ENCODE peak calls at places on chromosomes 5 and 9, in seven cellular contexts. One of them, this sample, is unnamed.

GRCh38 chr9:85534340-85534739 is 207.4 kb downstream of the AGTPBP1 start:
- DNase-seq in activated T-cell treated with anti-CD3 and anti-CD28 coated beads, Interleukin-2, amount 50 U/mL, for 48 hours: no peak
- DNase-seq in DMS153: no peak
- DNase-seq in GM04503: no peak
- DNase-seq in activated gamma-delta T cell treated with Interleukin-2 at 50 U/mL for 16 hours: no peak
- DNase-seq in SW480: no peak
- DNase-seq in CD8-positive, alpha-beta memory T cell: no peak
- DNase-seq in this sample: no peak

GRCh38 chr9:91945277-91946074 is 4.6 kb downstream of the ROR2 start:
- DNase-seq in GM04503: no peak
- DNase-seq in CD8-positive, alpha-beta memory T cell: no peak
- DNase-seq in activated gamma-delta T cell treated with Interleukin-2 at 50 U/mL for 16 hours: no peak
- DNase-seq in DMS153: peak
- DNase-seq in SW480: peak
- DNase-seq in activated T-cell treated with anti-CD3 and anti-CD28 coated beads, Interleukin-2, amount 50 U/mL, for 48 hours: no peak
- DNase-seq in this sample: peak

GRCh38 chr5:33068786-33069185 is 357.7 kb downstream of the NPR3 start:
- DNase-seq in GM04503: no peak
- DNase-seq in DMS153: no peak
- DNase-seq in SW480: no peak
- DNase-seq in activated gamma-delta T cell treated with Interleukin-2 at 50 U/mL for 16 hours: no peak
- DNase-seq in activated T-cell treated with anti-CD3 and anti-CD28 coated beads, Interleukin-2, amount 50 U/mL, for 48 hours: no peak
- DNase-seq in CD8-positive, alpha-beta memory T cell: no peak
- DNase-seq in this sample: no peak

GRCh38 chr5:74798977-74799911 is 32.2 kb downstream of the NSA2 start:
- DNase-seq in activated T-cell treated with anti-CD3 and anti-CD28 coated beads, Interleukin-2, amount 50 U/mL, for 48 hours: no peak
- DNase-seq in GM04503: no peak
- DNase-seq in SW480: no peak
- DNase-seq in CD8-positive, alpha-beta memory T cell: no peak
- DNase-seq in DMS153: no peak
- DNase-seq in activated gamma-delta T cell treated with Interleukin-2 at 50 U/mL for 16 hours: no peak
- DNase-seq in this sample: no peak

GRCh38 chr9:86977205-86977835 is 30.0 kb upstream of the GAS1 start:
- DNase-seq in activated gamma-delta T cell treated with Interleukin-2 at 50 U/mL for 16 hours: no peak
- DNase-seq in SW480: no peak
- DNase-seq in GM04503: peak
- DNase-seq in activated T-cell treated with anti-CD3 and anti-CD28 coated beads, Interleukin-2, amount 50 U/mL, for 48 hours: no peak
- DNase-seq in DMS153: no peak
- DNase-seq in CD8-positive, alpha-beta memory T cell: no peak
- DNase-seq in this sample: no peak

GRCh38 chr9:7910426-7911015 is 110.9 kb upstream of the DMAC1 start:
- DNase-seq in SW480: no peak
- DNase-seq in activated T-cell treated with anti-CD3 and anti-CD28 coated beads, Interleukin-2, amount 50 U/mL, for 48 hours: no peak
- DNase-seq in activated gamma-delta T cell treated with Interleukin-2 at 50 U/mL for 16 hours: no peak
- DNase-seq in DMS153: no peak
- DNase-seq in GM04503: no peak
- DNase-seq in CD8-positive, alpha-beta memory T cell: no peak
- DNase-seq in this sample: no peak

GRCh38 chr9:135580664-135581380 is 19.3 kb downstream of the PAEP start:
- DNase-seq in GM04503: no peak
- DNase-seq in CD8-positive, alpha-beta memory T cell: no peak
- DNase-seq in activated gamma-delta T cell treated with Interleukin-2 at 50 U/mL for 16 hours: no peak
- DNase-seq in activated T-cell treated with anti-CD3 and anti-CD28 coated beads, Interleukin-2, amount 50 U/mL, for 48 hours: no peak
- DNase-seq in DMS153: no peak
- DNase-seq in SW480: no peak
- DNase-seq in this sample: no peak

GRCh38 chr9:16458696-16459420 is 411.6 kb downstream of the BNC2 start:
- DNase-seq in SW480: no peak
- DNase-seq in DMS153: peak
- DNase-seq in GM04503: no peak
- DNase-seq in CD8-positive, alpha-beta memory T cell: no peak
- DNase-seq in activated T-cell treated with anti-CD3 and anti-CD28 coated beads, Interleukin-2, amount 50 U/mL, for 48 hours: no peak
- DNase-seq in activated gamma-delta T cell treated with Interleukin-2 at 50 U/mL for 16 hours: no peak
- DNase-seq in this sample: no peak

GRCh38 chr5:75435101-75435500 is 76.3 kb downstream of the CERT1 start:
- DNase-seq in CD8-positive, alpha-beta memory T cell: no peak
- DNase-seq in activated T-cell treated with anti-CD3 and anti-CD28 coated beads, Interleukin-2, amount 50 U/mL, for 48 hours: no peak
- DNase-seq in activated gamma-delta T cell treated with Interleukin-2 at 50 U/mL for 16 hours: no peak
- DNase-seq in SW480: no peak
- DNase-seq in GM04503: peak
- DNase-seq in DMS153: no peak
- DNase-seq in this sample: no peak

GRCh38 chr9:134320916-134321570 is 5.2 kb upstream of the RXRA start:
- DNase-seq in GM04503: no peak
- DNase-seq in SW480: no peak
- DNase-seq in DMS153: no peak
- DNase-seq in activated gamma-delta T cell treated with Interleukin-2 at 50 U/mL for 16 hours: no peak
- DNase-seq in activated T-cell treated with anti-CD3 and anti-CD28 coated beads, Interleukin-2, amount 50 U/mL, for 48 hours: no peak
- DNase-seq in CD8-positive, alpha-beta memory T cell: no peak
- DNase-seq in this sample: no peak

GRCh38 chr9:127283917-127284316 is 19.3 kb downstream of the GARNL3 start:
- DNase-seq in activated gamma-delta T cell treated with Interleukin-2 at 50 U/mL for 16 hours: no peak
- DNase-seq in SW480: no peak
- DNase-seq in activated T-cell treated with anti-CD3 and anti-CD28 coated beads, Interleukin-2, amount 50 U/mL, for 48 hours: no peak
- DNase-seq in CD8-positive, alpha-beta memory T cell: no peak
- DNase-seq in GM04503: peak
- DNase-seq in DMS153: no peak
- DNase-seq in this sample: peak

GRCh38 chr5:78591227-78591626 is 57.3 kb downstream of the LHFPL2 start:
- DNase-seq in DMS153: no peak
- DNase-seq in SW480: no peak
- DNase-seq in CD8-positive, alpha-beta memory T cell: no peak
- DNase-seq in activated T-cell treated with anti-CD3 and anti-CD28 coated beads, Interleukin-2, amount 50 U/mL, for 48 hours: no peak
- DNase-seq in GM04503: peak
- DNase-seq in activated gamma-delta T cell treated with Interleukin-2 at 50 U/mL for 16 hours: no peak
- DNase-seq in this sample: peak

GRCh38 chr5:61182449-61182848 is 20.2 kb upstream of the SMIM15 start:
- DNase-seq in DMS153: no peak
- DNase-seq in GM04503: no peak
- DNase-seq in activated T-cell treated with anti-CD3 and anti-CD28 coated beads, Interleukin-2, amount 50 U/mL, for 48 hours: no peak
- DNase-seq in SW480: peak
- DNase-seq in activated gamma-delta T cell treated with Interleukin-2 at 50 U/mL for 16 hours: no peak
- DNase-seq in CD8-positive, alpha-beta memory T cell: no peak
- DNase-seq in this sample: no peak

GRCh38 chr9:87068177-87068845 is 121.0 kb upstream of the GAS1 start:
- DNase-seq in CD8-positive, alpha-beta memory T cell: no peak
- DNase-seq in GM04503: no peak
- DNase-seq in SW480: peak
- DNase-seq in activated T-cell treated with anti-CD3 and anti-CD28 coated beads, Interleukin-2, amount 50 U/mL, for 48 hours: no peak
- DNase-seq in DMS153: no peak
- DNase-seq in activated gamma-delta T cell treated with Interleukin-2 at 50 U/mL for 16 hours: no peak
- DNase-seq in this sample: no peak

GRCh38 chr9:129467739-129468666 is 152.9 kb downstream of the C9orf50 start:
- DNase-seq in SW480: no peak
- DNase-seq in CD8-positive, alpha-beta memory T cell: no peak
- DNase-seq in activated T-cell treated with anti-CD3 and anti-CD28 coated beads, Interleukin-2, amount 50 U/mL, for 48 hours: no peak
- DNase-seq in DMS153: no peak
- DNase-seq in activated gamma-delta T cell treated with Interleukin-2 at 50 U/mL for 16 hours: no peak
- DNase-seq in GM04503: no peak
- DNase-seq in this sample: no peak

GRCh38 chr5:160548949-160549665 is 127.5 kb downstream of the PTTG1 start:
- DNase-seq in CD8-positive, alpha-beta memory T cell: no peak
- DNase-seq in activated gamma-delta T cell treated with Interleukin-2 at 50 U/mL for 16 hours: no peak
- DNase-seq in activated T-cell treated with anti-CD3 and anti-CD28 coated beads, Interleukin-2, amount 50 U/mL, for 48 hours: no peak
- DNase-seq in SW480: no peak
- DNase-seq in DMS153: no peak
- DNase-seq in GM04503: no peak
- DNase-seq in this sample: no peak

GRCh38 chr5:51732304-51732703 is 349.1 kb downstream of the ISL1 start:
- DNase-seq in DMS153: no peak
- DNase-seq in activated T-cell treated with anti-CD3 and anti-CD28 coated beads, Interleukin-2, amount 50 U/mL, for 48 hours: no peak
- DNase-seq in CD8-positive, alpha-beta memory T cell: no peak
- DNase-seq in GM04503: no peak
- DNase-seq in activated gamma-delta T cell treated with Interleukin-2 at 50 U/mL for 16 hours: no peak
- DNase-seq in SW480: no peak
- DNase-seq in this sample: no peak

GRCh38 chr9:18146329-18146728 is 327.6 kb upstream of the ADAMTSL1 start:
- DNase-seq in activated T-cell treated with anti-CD3 and anti-CD28 coated beads, Interleukin-2, amount 50 U/mL, for 48 hours: no peak
- DNase-seq in activated gamma-delta T cell treated with Interleukin-2 at 50 U/mL for 16 hours: no peak
- DNase-seq in GM04503: no peak
- DNase-seq in DMS153: no peak
- DNase-seq in CD8-positive, alpha-beta memory T cell: no peak
- DNase-seq in SW480: no peak
- DNase-seq in this sample: no peak